ENCODE peak calls at places on chromosomes 12 and 14, in four cellular contexts. Z, Y, C and U are unnamed samples.

GRCh38 chr14:83632375-83632774 is 1897.6 kb upstream of the FLRT2 start:
- DNase-seq in Z (peak), Y (no peak), C (no peak), U (no peak)

GRCh38 chr12:132474237-132474741 is 15.7 kb upstream of the FBRSL1 start:
- DNase-seq in Z (no peak), Y (no peak), C (no peak), U (no peak)

GRCh38 chr12:127588224-127588623 is 678.7 kb upstream of the TMEM132C start:
- DNase-seq in Z (peak), Y (peak), C (peak), U (peak)

GRCh38 chr12:119826661-119827435 is 50.3 kb downstream of the CIT start:
- DNase-seq in Z (no peak), Y (peak), C (no peak), U (peak)

GRCh38 chr12:115898670-115899069 is 378.8 kb downstream of the MED13L start:
- DNase-seq in Z (no peak), Y (no peak), C (no peak), U (no peak)

GRCh38 chr12:120377611-120378010 is 8.6 kb upstream of the MSI1 start:
- DNase-seq in Z (no peak), Y (no peak), C (no peak), U (no peak)

GRCh38 chr12:125289965-125290364 is 224.7 kb downstream of the AACS start:
- DNase-seq in Z (no peak), Y (no peak), C (no peak), U (no peak)

GRCh38 chr14:72332871-72333270 is 400.6 kb downstream of the RGS6 start:
- DNase-seq in Z (peak), Y (no peak), C (no peak), U (no peak)

GRCh38 chr12:63045020-63045860 is 105.8 kb downstream of the AVPR1A start:
- DNase-seq in Z (no peak), Y (peak), C (peak), U (peak)

GRCh38 chr14:94330432-94330831 is 7.3 kb upstream of the SERPINA6 start:
- DNase-seq in Z (no peak), Y (no peak), C (no peak), U (no peak)

GRCh38 chr12:12070674-12071661 is at the start of gene BCL2L14:
- DNase-seq in Z (no peak), Y (peak), C (no peak), U (no peak)

GRCh38 chr12:52798671-52799497 is 3.0 kb upstream of the KRT3 start:
- DNase-seq in Z (no peak), Y (peak), C (no peak), U (no peak)

GRCh38 chr12:94762259-94762942 is 112.0 kb upstream of the TMCC3 start:
- DNase-seq in Z (no peak), Y (no peak), C (no peak), U (no peak)

GRCh38 chr14:61923348-61923747 is 161.1 kb downstream of the SNAPC1 start:
- DNase-seq in Z (no peak), Y (peak), C (peak), U (peak)

GRCh38 chr14:91138511-91139359 is 24.9 kb downstream of the DGLUCY start:
- DNase-seq in Z (peak), Y (no peak), C (peak), U (peak)

GRCh38 chr14:92540472-92541048 is 27.0 kb downstream of the RIN3 start:
- DNase-seq in Z (no peak), Y (peak), C (peak), U (peak)

GRCh38 chr12:75587340-75588106 is 76.1 kb upstream of the KRR1 start:
- DNase-seq in Z (no peak), Y (peak), C (no peak), U (peak)

GRCh38 chr12:114685320-114685781 is 1.4 kb upstream of the TBX3 start:
- DNase-seq in Z (peak), Y (no peak), C (no peak), U (peak)

GRCh38 chr14:101636081-101636560 is 74.8 kb downstream of the DIO3 start:
- DNase-seq in Z (no peak), Y (peak), C (no peak), U (no peak)

GRCh38 chr14:105474478-105475268 is at the start of gene CRIP2:
- DNase-seq in Z (peak), Y (no peak), C (peak), U (no peak)

GRCh38 chr12:92547906-92548305 is 154.9 kb upstream of the PLEKHG7 start:
- DNase-seq in Z (no peak), Y (no peak), C (no peak), U (peak)

GRCh38 chr14:48323655-48324054 is 648.2 kb upstream of the MDGA2 start:
- DNase-seq in Z (no peak), Y (peak), C (no peak), U (no peak)

GRCh38 chr12:126342866-126343265 is 1277.6 kb downstream of the AACS start:
- DNase-seq in Z (no peak), Y (no peak), C (no peak), U (no peak)

GRCh38 chr12:45122776-45123380 is 72.0 kb upstream of the DBX2 start:
- DNase-seq in Z (peak), Y (peak), C (peak), U (peak)

GRCh38 chr12:94677778-94678177 is 27.4 kb upstream of the TMCC3 start:
- DNase-seq in Z (no peak), Y (no peak), C (no peak), U (no peak)

GRCh38 chr12:27207626-27208413 is 36.3 kb upstream of the STK38L start:
- DNase-seq in Z (no peak), Y (peak), C (peak), U (peak)

GRCh38 chr12:131221061-131221945 is 267.6 kb downstream of the ADGRD1 start:
- DNase-seq in Z (no peak), Y (no peak), C (no peak), U (no peak)

GRCh38 chr12:113935459-113935858 is 30.7 kb downstream of the RBM19 start:
- DNase-seq in Z (no peak), Y (no peak), C (peak), U (no peak)

GRCh38 chr14:32606297-32606696 is 277.2 kb downstream of the AKAP6 start:
- DNase-seq in Z (no peak), Y (no peak), C (peak), U (no peak)

GRCh38 chr14:71181215-71182003 is 274.1 kb downstream of the PCNX1 start:
- DNase-seq in Z (no peak), Y (no peak), C (peak), U (no peak)

GRCh38 chr14:53109028-53109687 is 44.0 kb downstream of the DDHD1 start:
- DNase-seq in Z (no peak), Y (no peak), C (no peak), U (no peak)

GRCh38 chr14:105519946-105520698 is 6.3 kb upstream of the TMEM121 start:
- DNase-seq in Z (no peak), Y (no peak), C (no peak), U (no peak)

GRCh38 chr14:83483063-83483462 is 1949.4 kb upstream of the SEL1L start:
- DNase-seq in Z (no peak), Y (peak), C (peak), U (peak)

GRCh38 chr14:50762001-50762930 is 68.7 kb downstream of the NIN start:
- DNase-seq in Z (no peak), Y (peak), C (peak), U (peak)

GRCh38 chr12:125330645-125331341 is 265.6 kb downstream of the AACS start:
- DNase-seq in Z (peak), Y (peak), C (peak), U (peak)

GRCh38 chr12:115756804-115757203 is 520.7 kb downstream of the MED13L start:
- DNase-seq in Z (no peak), Y (no peak), C (no peak), U (peak)

GRCh38 chr12:28975564-28976340 is 173.3 kb upstream of the FAR2 start:
- DNase-seq in Z (no peak), Y (peak), C (no peak), U (no peak)

GRCh38 chr14:52789118-52789517 is 2.3 kb downstream of the GNPNAT1 start:
- DNase-seq in Z (peak), Y (no peak), C (no peak), U (no peak)

GRCh38 chr12:26121841-26122680 is 2.8 kb downstream of the BHLHE41 start:
- DNase-seq in Z (peak), Y (no peak), C (peak), U (peak)

DNA sequence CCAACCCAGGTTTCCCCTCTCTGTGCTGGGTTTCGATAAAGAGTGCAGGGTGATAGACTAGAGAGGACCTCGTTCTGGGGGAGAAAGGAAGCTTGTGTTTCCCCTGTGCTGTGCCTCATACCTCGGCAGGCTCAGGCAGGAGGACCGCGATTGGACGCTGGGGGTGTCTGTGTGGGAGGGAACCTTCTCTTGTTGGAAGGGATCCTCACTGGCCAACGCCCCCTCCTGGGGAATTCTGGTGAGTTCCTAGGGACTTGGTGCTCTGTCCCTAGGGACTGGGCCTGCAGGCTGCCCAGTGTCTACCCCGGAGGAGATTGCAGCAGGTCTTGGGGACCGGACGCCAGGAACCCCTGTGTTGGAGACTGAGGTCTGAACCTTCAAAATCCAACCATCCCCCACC is 157.4 kb upstream of the PRMT8 start:
- DNase-seq in Z (peak), Y (no peak), C (no peak), U (no peak)
- TF ChIP-seq CTCF in Z (peak), Y (no peak), C (no peak), U (no peak)

DNA sequence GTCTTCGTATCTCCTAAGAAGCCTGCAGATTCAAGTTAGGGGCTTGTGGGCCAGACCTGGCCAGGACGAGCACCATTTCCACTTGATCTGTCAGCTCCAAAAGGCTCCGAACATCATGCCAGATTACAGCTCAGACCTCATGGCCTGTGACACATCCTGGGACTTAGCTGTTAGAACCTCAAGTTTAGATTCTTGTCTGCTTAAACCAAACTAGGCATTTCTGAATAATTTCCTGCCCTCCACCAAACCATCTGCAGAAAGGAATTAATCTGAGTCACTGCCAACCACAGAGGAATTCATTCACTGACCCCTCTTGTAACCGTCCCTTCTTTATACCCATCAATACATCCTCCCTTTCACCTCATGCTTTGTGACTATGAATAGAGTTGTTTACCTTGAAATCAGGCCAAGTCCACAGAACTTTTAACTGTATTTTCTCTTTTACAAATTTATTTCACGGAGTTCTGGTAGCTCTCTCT is 120.3 kb downstream of the FBXL14 start:
- DNase-seq in Z (no peak), Y (peak), C (peak), U (peak)
- H3K4me3 ChIP-seq in Z (no peak), Y (peak), C (no peak), U (peak)

DNA sequence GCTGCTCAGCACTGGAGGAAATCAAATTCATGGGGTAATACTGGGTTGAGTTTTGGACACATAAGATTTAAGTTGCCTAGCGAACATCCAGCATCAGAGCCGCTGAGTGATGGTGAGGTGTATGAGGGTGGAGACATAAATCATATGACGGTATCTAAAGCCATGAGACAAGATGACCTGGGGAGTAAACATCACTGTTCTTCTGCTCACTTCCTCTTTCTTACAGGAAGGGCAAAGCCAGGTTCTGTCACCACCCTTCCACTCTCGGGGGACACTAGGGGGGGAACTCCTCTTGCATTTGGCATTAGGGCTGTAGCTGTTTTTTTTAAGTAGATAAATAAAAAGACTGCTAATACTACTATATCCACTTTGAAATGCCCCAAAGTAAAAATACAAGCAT is 24.0 kb downstream of the PRDM4 start:
- DNase-seq in Z (no peak), Y (no peak), C (no peak), U (no peak)
- TF ChIP-seq CTCF in Z (no peak), Y (no peak), C (no peak), U (no peak)

GRCh38 chr14:65210118-65210826 is 108.0 kb upstream of the MAX start:
- DNase-seq in Z (no peak), Y (peak), C (peak), U (peak)

GRCh38 chr14:65210827-65211192 is 108.5 kb upstream of the MAX start:
- DNase-seq in Z (no peak), Y (no peak), C (no peak), U (no peak)

GRCh38 chr14:65206078-65206447 is 103.7 kb upstream of the MAX start:
- DNase-seq in Z (no peak), Y (no peak), C (no peak), U (no peak)

GRCh38 chr14:65206448-65207096 is 104.3 kb upstream of the MAX start:
- DNase-seq in Z (no peak), Y (peak), C (no peak), U (peak)

DNA sequence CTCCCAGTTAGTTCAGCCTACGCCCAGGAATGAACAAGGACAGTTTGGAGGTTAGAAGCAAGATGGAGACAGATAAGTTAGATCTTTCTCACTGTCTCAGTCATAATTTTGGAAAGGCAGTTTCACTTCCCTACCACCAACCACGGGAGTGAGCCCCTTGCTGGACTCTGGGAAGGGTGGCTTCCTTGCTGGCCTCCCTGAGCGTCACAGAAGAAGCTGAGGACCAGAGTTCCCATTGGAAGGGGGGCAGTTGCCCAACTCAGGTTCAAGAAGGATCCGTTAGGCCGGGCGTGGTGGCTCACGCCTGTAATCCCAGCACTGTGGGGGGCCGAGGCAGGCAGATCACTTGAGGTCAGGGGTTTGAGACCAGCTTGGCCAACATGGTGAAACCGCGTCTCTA is 106.2 kb upstream of the MAX start:
- DNase-seq in Z (no peak), Y (no peak), C (no peak), U (no peak)
- H3K4me3 ChIP-seq in Z (no peak), Y (no peak), C (no peak), U (no peak)

GRCh38 chr12:112684742-112685141 is 106.8 kb upstream of the RPH3A start:
- DNase-seq in Z (no peak), Y (no peak), C (no peak), U (no peak)
- TF ChIP-seq CTCF in Z (no peak), Y (no peak), C (no peak), U (no peak)

GRCh38 chr14:98903371-98903770 is 368.6 kb downstream of the BCL11B start:
- DNase-seq in Z (no peak), Y (no peak), C (no peak), U (no peak)
- H3K4me3 ChIP-seq in Z (no peak), Y (no peak), C (no peak), U (no peak)

GRCh38 chr12:6188954-6189353 is 11.2 kb upstream of the CD9 start:
- DNase-seq in Z (no peak), Y (no peak), C (no peak), U (no peak)

GRCh38 chr12:6183689-6184441 is 16.3 kb upstream of the CD9 start:
- DNase-seq in Z (no peak), Y (peak), C (peak), U (peak)

GRCh38 chr12:6186114-6186827 is 13.9 kb upstream of the CD9 start:
- DNase-seq in Z (no peak), Y (no peak), C (no peak), U (no peak)

GRCh38 chr12:6192604-6193380 is 7.4 kb upstream of the CD9 start:
- DNase-seq in Z (no peak), Y (no peak), C (no peak), U (no peak)

DNA sequence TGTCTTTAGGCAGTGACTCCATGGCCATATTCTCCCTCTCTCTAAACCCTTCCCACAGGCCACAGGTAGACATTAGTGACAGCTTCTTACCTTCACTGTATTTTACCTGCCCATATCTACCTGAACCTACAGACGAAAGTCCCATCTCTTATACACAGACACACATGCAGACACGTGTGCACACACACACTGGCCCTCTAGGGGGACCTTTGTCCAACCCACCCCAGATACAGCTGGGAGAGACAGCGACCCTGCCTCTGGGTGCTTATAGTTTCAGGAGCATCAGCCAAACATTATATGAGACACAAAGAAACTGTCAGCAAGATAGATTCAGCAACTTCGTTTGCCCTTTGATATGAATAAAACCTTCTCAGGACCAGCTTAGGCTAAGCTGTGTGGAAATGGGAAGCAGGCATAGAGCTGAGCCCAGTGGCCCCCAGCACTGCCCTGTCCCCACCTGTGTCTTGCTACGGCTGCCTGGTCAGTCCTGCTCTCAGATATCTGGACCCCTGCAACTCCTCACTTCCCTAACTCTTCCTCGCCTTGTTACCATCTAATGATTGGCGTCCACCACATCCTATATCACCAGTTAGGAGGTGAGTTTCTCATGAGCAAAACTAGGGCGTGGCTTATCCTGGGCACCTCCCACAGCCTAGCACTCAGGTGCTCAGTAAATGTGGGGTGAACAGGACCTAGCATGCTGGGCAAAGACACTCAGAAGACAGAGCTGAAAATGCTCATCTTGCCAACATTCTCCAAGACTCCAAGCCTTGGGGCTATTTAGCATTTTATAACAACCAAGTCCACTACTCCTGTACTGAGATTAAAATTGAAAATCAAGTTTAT is 12.0 kb upstream of the CD9 start:
- DNase-seq in Z (no peak), Y (no peak), C (no peak), U (no peak)
- TF ChIP-seq CTCF in Z (peak), Y (no peak), C (no peak), U (no peak)

DNA sequence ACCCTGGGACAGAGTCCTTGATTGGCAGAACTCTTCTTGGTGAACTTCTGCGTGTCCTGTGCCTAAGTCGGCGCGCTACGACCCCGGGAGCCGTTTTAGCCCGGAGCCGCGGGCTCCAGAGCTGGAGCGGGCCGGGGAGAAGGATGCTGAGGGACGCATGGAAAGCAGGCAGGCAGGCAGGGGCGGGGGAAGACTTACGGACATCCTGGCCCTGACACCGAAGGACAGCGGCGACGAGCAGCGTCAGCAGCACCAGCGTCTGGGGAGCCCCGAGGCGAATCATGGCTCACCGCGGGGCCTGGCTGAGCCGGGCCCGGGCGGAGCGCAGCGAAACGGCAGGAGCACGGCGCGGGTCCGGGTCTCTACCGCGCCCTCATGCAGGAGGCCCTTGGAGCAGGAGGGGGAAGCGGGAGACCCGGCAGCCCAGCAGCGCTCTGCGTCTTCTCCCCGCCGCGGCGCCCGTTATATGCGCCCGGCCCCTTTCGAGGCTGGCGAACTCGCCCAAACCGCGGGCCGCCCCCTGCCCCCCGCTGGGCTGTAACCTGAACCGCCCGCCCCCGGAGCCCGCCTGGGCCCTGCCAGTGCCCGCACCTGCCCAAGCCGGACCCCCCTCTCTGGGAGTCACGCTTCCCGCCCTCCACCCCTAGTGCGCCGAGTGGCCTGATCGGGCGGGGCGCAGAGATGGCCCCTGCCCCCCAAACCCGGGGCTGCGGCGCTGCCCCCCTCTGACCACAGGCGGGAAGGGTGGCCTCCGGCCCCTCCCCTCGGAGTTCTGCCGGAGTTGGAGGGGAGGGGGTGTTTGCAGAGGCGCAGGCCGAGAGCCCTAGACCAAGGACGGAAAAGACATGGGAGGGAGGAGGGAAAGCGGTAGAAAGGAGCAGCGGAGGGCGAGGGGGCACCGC is at the start of gene COL2A1:
- DNase-seq in Z (peak), Y (no peak), C (peak), U (no peak)
- H3K4me3 ChIP-seq in Z (peak), Y (peak), C (peak), U (peak)